ENCODE peak calls at places on chromosomes 4 and X, in six cellular contexts. Y, U, M, R, E and Q are unnamed samples.

GRCh38 chr4:12852338-12853307 is 631.5 kb downstream of the RAB28 start:
- DNase-seq in Y (peak; percentile 31), U (peak; percentile 18), M (no peak), R (peak; percentile 63), E (no peak), Q (peak; percentile 74)

GRCh38 chrX:38052096-38052495 is 45.7 kb downstream of the SYTL5 start:
- DNase-seq in Y (peak; percentile 74), U (no peak), M (no peak), R (peak; percentile 56), E (no peak), Q (peak; percentile 66)

GRCh38 chr4:185115827-185116232 is 27.2 kb upstream of the SLC25A4 start:
- DNase-seq in Y (peak; percentile 83), U (peak; percentile 59), M (no peak), R (no peak), E (no peak), Q (peak; percentile 94)

GRCh38 chr4:156021298-156021697 is 67.6 kb upstream of the CTSO start:
- DNase-seq in Y (no peak), U (no peak), M (no peak), R (no peak), E (no peak), Q (no peak)

GRCh38 chr4:175674219-175674618 is 137.8 kb downstream of the GPM6A start:
- DNase-seq in Y (no peak), U (no peak), M (no peak), R (no peak), E (no peak), Q (no peak)

GRCh38 chr4:129345680-129346079 is 249.7 kb downstream of the C4orf33 start:
- DNase-seq in Y (no peak), U (no peak), M (no peak), R (no peak), E (no peak), Q (no peak)

GRCh38 chrX:40035726-40036125 is 62.0 kb downstream of the BCOR start:
- DNase-seq in Y (no peak), U (no peak), M (no peak), R (no peak), E (no peak), Q (no peak)

GRCh38 chrX:21658152-21658737 is at the start of gene KLHL34:
- DNase-seq in Y (no peak), U (no peak), M (no peak), R (no peak), E (no peak), Q (no peak)

DNA sequence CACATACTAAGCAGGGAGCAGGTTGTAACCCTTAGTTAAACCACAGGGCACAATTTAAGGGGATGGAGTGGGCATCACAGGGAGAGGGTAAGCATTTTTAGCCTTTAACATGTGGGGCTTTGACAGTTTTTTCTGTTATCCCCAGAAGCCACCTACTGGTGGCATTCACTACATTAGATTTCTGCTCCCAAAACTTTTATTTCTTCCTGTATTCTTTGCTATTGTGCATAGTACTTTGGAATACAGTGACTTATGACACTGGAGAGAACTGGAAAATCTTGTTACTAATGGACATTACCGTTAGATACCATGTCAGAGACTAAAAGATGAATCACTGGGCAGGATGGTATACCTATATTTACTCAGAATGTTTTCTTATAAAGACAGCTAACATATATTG is 7.3 kb downstream of the TRIM75 start:
- DNase-seq in Y (no peak), U (no peak), M (no peak), R (no peak), E (no peak), Q (no peak)
- TF ChIP-seq CTCF in Y (peak; percentile 37), U (no peak), M (no peak), R (peak; percentile 52), E (peak; percentile 63), Q (peak; percentile 23)

GRCh38 chrX:49627030-49627777 is 28.4 kb downstream of the GAGE1 start:
- DNase-seq in Y (no peak), U (peak; percentile 3), M (no peak), R (peak; percentile 51), E (no peak), Q (no peak)
- TF ChIP-seq CTCF in Y (peak; percentile 39), U (no peak), M (no peak), R (peak; percentile 63), E (peak; percentile 36), Q (peak; percentile 15)

DNA sequence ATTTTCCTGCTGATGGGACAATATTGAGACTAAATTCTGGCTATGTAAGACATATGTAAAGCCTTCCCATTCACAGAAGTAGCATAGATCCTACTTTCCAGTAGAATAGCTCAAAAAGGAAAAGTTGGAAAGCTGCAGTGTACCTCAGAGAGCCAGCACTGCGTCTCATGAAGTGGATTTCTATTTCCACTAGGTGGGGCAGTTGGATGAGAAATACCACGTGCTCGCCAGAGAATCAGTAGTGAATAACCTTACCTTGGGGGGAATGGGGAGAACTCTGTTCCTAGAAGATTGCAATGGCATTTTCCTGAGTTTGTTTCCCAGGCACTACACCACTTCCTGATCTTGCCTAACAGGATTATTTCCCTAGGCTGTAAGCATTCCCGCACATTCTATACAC is 907.1 kb downstream of the FSTL5 start:
- DNase-seq in Y (no peak), U (no peak), M (no peak), R (peak; percentile 7), E (no peak), Q (no peak)
- TF ChIP-seq CTCF in Y (peak; percentile 45), U (no peak), M (no peak), R (peak; percentile 49), E (peak; percentile 32), Q (no peak)

DNA sequence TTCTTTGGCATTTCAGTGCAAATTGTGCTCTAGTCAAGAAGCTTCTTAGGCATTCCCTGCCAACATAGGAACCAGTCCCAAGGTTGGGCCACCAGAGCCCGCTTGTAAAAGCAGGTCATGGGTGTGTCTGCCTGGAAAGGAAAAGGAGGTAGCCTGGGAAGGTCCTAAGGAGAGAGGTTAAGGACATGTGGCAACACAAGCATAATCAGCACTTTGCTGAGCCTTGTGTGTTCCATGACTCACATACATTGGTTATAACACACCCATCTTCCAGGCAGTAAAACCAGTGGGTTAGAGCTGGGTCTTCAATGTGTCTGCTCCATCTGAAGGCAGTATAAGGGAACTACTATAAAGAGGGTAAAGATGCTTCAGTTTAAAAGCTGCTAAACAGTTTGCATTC is 165.0 kb downstream of the FHIP1A start:
- DNase-seq in Y (peak; percentile 2), U (no peak), M (no peak), R (no peak), E (no peak), Q (peak; percentile 5)
- TF ChIP-seq CTCF in Y (no peak), U (no peak), M (no peak), R (no peak), E (no peak), Q (no peak)

GRCh38 chrX:155966876-155967275 is 30.6 kb upstream of the IL9R start:
- DNase-seq in Y (no peak), U (peak; percentile 16), M (no peak), R (peak; percentile 38), E (no peak), Q (peak; percentile 16)
- TF ChIP-seq CTCF in Y (peak; percentile 36), U (no peak), M (no peak), R (peak; percentile 58), E (peak; percentile 68), Q (peak; percentile 20)

GRCh38 chrX:132612990-132613564 is 124.2 kb upstream of the MBNL3 start:
- DNase-seq in Y (peak; percentile 27), U (peak; percentile 62), M (no peak), R (peak; percentile 12), E (no peak), Q (peak; percentile 48)

GRCh38 chrX:132615396-132616131 is 126.7 kb upstream of the MBNL3 start:
- DNase-seq in Y (peak; percentile 34), U (peak; percentile 76), M (no peak), R (peak; percentile 29), E (no peak), Q (peak; percentile 51)

GRCh38 chrX:132610536-132610935 is 121.7 kb upstream of the MBNL3 start:
- DNase-seq in Y (no peak), U (no peak), M (no peak), R (no peak), E (no peak), Q (no peak)

GRCh38 chrX:132613801-132614200 is 125.0 kb upstream of the MBNL3 start:
- DNase-seq in Y (no peak), U (no peak), M (no peak), R (no peak), E (no peak), Q (no peak)

DNA sequence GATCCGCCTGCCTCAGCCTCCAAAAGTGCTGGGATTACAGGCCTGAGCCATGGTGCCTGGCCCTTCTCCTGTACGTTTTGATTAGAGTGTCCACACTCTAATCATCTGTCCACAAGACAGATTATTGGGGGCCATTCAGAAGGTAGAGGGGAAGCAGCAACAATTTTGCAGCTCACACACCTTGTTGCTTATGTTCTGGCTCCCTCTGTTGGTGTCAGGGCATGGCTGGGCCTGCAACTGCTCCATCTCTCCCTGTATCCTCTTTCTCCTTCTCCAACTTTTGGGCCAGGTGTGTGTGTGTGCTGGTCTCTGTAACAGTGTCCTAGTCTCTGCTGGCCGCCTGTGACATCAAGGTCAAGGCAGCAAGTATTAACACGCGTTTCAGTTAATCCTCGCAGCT is 125.5 kb upstream of the MBNL3 start:
- DNase-seq in Y (no peak), U (peak; percentile 36), M (no peak), R (no peak), E (no peak), Q (no peak)
- TF ChIP-seq CTCF in Y (peak; percentile 57), U (peak; percentile 47), M (no peak), R (peak; percentile 28), E (peak; percentile 64), Q (peak; percentile 34)

GRCh38 chrX:153392642-153393321 is 8.4 kb downstream of the PNMA6E start:
- DNase-seq in Y (no peak), U (no peak), M (peak; percentile 52), R (no peak), E (no peak), Q (no peak)
- TF ChIP-seq CTCF in Y (no peak), U (no peak), M (no peak), R (no peak), E (no peak), Q (no peak)

DNA sequence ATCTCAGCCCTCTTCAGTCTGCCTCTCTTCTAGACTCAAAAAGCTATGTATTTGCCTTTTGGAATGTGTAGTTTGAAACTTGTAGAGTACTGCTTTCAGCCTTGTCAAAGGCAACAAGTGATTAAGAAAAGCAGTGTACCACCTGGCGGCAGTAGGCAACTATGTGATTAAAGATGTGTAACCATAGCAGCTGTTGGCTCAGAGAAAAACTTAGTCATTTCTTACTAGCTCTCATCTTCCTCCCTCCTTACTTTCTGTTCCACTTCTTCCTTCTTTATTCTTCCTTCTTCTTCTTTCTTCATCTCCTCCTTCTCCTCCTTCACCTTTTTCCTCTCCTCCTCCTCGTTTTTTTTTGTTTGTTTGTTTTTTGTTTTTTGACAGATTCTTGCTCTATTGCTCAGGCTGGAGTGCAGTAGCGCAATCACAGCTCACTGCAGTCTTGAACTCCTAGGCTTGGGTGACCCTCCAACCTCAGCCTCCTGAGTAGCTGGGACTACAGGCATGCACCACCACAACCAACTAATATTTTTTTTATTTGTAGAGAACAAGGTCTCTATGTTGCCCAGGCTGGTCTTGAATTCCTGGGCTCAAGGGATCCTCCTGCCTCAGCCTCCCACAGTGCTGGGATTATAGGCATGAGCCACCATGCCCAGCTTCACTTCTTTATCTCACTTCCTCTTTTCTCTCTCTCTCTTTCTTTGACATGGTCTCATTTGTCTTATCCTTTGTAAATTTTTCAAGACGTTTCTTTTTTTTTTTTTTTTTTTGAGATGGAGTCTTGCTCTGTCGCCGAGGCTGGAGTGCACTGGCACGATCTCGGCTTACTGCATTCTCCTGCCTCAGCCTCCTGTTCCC is 32.6 kb downstream of the ABHD18 start:
- DNase-seq in Y (no peak), U (no peak), M (no peak), R (no peak), E (no peak), Q (peak; percentile 59)
- TF ChIP-seq CTCF in Y (no peak), U (no peak), M (no peak), R (no peak), E (no peak), Q (peak; percentile 31)